ENCODE peak calls at places on chromosomes 12 and 14, in six cellular contexts. Z is psoas muscle, H is upper lobe of left lung, K is GM23338, F is choroid plexus epithelial cell, X is B cell. U is an unnamed sample.

GRCh38 chr14:54681819-54682261 is 114.9 kb downstream of the SAMD4A start:
- DNase-seq in K (no peak), X (no peak), Z (no peak), F (peak), H (no peak), U (no peak)

GRCh38 chr14:68761391-68761790 is 31.5 kb downstream of the ZFP36L1 start:
- DNase-seq in H (no peak), Z (no peak), X (no peak), K (no peak), F (no peak), U (no peak)

GRCh38 chr12:79737875-79738718 is 47.3 kb upstream of the PAWR start:
- DNase-seq in Z (no peak), X (peak), H (no peak), K (peak), F (peak), U (peak)

GRCh38 chr12:22409071-22409951 is 74.8 kb upstream of the ST8SIA1 start:
- DNase-seq in F (no peak), X (no peak), K (no peak), H (no peak), Z (no peak), U (no peak)

GRCh38 chr12:68157295-68157871 is 2.2 kb downstream of the IFNG start:
- DNase-seq in H (no peak), K (no peak), X (no peak), Z (no peak), F (no peak), U (no peak)

GRCh38 chr12:109182041-109182839 is 65.9 kb downstream of the ACACB start:
- DNase-seq in K (no peak), H (no peak), Z (no peak), F (no peak), X (no peak), U (no peak)

GRCh38 chr14:85974602-85975001 is 444.7 kb downstream of the FLRT2 start:
- DNase-seq in X (no peak), K (no peak), H (no peak), Z (peak), F (no peak), U (no peak)

GRCh38 chr12:80565276-80565675 is 121.2 kb downstream of the PTPRQ start:
- DNase-seq in K (no peak), F (peak), X (no peak), H (no peak), Z (no peak), U (no peak)

GRCh38 chr12:119354187-119354586 is 19.7 kb downstream of the CCDC60 start:
- DNase-seq in K (no peak), F (no peak), Z (no peak), X (no peak), H (no peak), U (no peak)

GRCh38 chr12:30863839-30864238 is 62.7 kb upstream of the TSPAN11 start:
- DNase-seq in F (peak), H (no peak), X (no peak), K (no peak), Z (no peak), U (no peak)

GRCh38 chr14:61780125-61780524 is 17.9 kb downstream of the SNAPC1 start:
- DNase-seq in K (no peak), X (no peak), Z (no peak), F (no peak), H (no peak), U (peak)

GRCh38 chr14:89000007-89000942 is 175.8 kb downstream of the TTC8 start:
- DNase-seq in K (peak), H (peak), F (peak), X (no peak), Z (peak), U (peak)

GRCh38 chr14:50089213-50089612 is 27.2 kb downstream of the VCPKMT start:
- DNase-seq in K (no peak), F (no peak), H (no peak), X (no peak), Z (no peak), U (no peak)

GRCh38 chr12:130796985-130797686 is 41.9 kb downstream of the STX2 start:
- DNase-seq in X (no peak), K (no peak), Z (no peak), F (no peak), H (no peak), U (no peak)

GRCh38 chr12:117111386-117112267 is 12.4 kb upstream of the TESC start:
- DNase-seq in F (no peak), X (no peak), K (peak), H (no peak), Z (no peak), U (no peak)

GRCh38 chr14:36068777-36069534 is 107.6 kb downstream of the PTCSC3 start:
- DNase-seq in K (no peak), Z (no peak), F (peak), X (no peak), H (no peak), U (no peak)

GRCh38 chr14:85596562-85596961 is 66.6 kb downstream of the FLRT2 start:
- DNase-seq in Z (no peak), K (no peak), X (no peak), F (no peak), H (no peak), U (no peak)

GRCh38 chr12:123401753-123402683 is 18.1 kb downstream of the KMT5A start:
- DNase-seq in K (peak), H (no peak), F (no peak), X (no peak), Z (no peak), U (no peak)

GRCh38 chr12:39905152-39905551 is 200.7 kb downstream of the SLC2A13 start:
- DNase-seq in Z (peak), X (no peak), F (peak), H (no peak), K (no peak), U (no peak)

GRCh38 chr12:122862872-122863701 is 27.8 kb downstream of the HIP1R start:
- DNase-seq in F (no peak), K (no peak), Z (peak), H (peak), X (peak), U (no peak)

GRCh38 chr12:4483885-4484823 is 38.5 kb upstream of the FGF6 start:
- DNase-seq in F (no peak), H (no peak), K (no peak), Z (no peak), X (no peak), U (no peak)

GRCh38 chr12:106345739-106346138 is 11.8 kb upstream of the POLR3B start:
- DNase-seq in Z (no peak), H (peak), F (peak), K (peak), X (no peak), U (no peak)

GRCh38 chr12:112837629-112838191 is 46.2 kb downstream of the RPH3A start:
- DNase-seq in H (no peak), X (no peak), F (peak), Z (no peak), K (no peak), U (no peak)

GRCh38 chr14:61454545-61454944 is 133.2 kb downstream of the PRKCH start:
- DNase-seq in Z (peak), F (no peak), H (no peak), K (no peak), X (no peak), U (no peak)

GRCh38 chr12:40063424-40063823 is 42.5 kb downstream of the SLC2A13 start:
- DNase-seq in Z (no peak), F (no peak), X (no peak), K (no peak), H (no peak), U (no peak)

GRCh38 chr14:88765130-88765529 is 27.6 kb downstream of the EML5 start:
- DNase-seq in X (no peak), Z (no peak), K (no peak), F (peak), H (no peak), U (no peak)

GRCh38 chr12:55875704-55876103 is 33.0 kb upstream of the MMP19 start:
- DNase-seq in K (no peak), F (no peak), X (no peak), Z (no peak), H (no peak), U (no peak)

GRCh38 chr12:20369164-20370000 is 1.0 kb downstream of the PDE3A start:
- DNase-seq in F (peak), H (peak), Z (peak), K (peak), X (no peak), U (no peak)

GRCh38 chr14:105389534-105389933 is 8.8 kb upstream of the TEX22 start:
- DNase-seq in Z (peak), X (no peak), K (no peak), H (peak), F (no peak), U (no peak)

GRCh38 chr14:24483604-24484252 is 24.3 kb downstream of the CMA1 start:
- DNase-seq in Z (no peak), K (no peak), H (no peak), F (peak), X (no peak), U (no peak)

GRCh38 chr12:56040151-56040550 is 1.6 kb upstream of the RPS26 start:
- DNase-seq in X (no peak), F (no peak), K (no peak), Z (no peak), H (no peak), U (no peak)

GRCh38 chr12:1203735-1204019 is 212.7 kb downstream of the ERC1 start:
- DNase-seq in K (no peak), F (peak), X (no peak), H (no peak), Z (no peak), U (no peak)

GRCh38 chr12:120117961-120118709 is 1.6 kb upstream of the RAB35 start:
- DNase-seq in K (peak), H (no peak), Z (no peak), X (no peak), F (peak), U (no peak)

GRCh38 chr12:93592641-93593396 is 20.3 kb downstream of the SOCS2 start:
- DNase-seq in K (no peak), H (no peak), X (no peak), F (no peak), Z (no peak), U (no peak)

GRCh38 chr12:79482921-79483320 is 207.8 kb downstream of the PAWR start:
- DNase-seq in K (no peak), F (no peak), X (no peak), H (no peak), Z (no peak), U (no peak)

GRCh38 chr14:79274641-79275366 is 936.5 kb downstream of the DIO2 start:
- DNase-seq in F (no peak), Z (no peak), K (no peak), H (no peak), X (no peak), U (no peak)

DNA sequence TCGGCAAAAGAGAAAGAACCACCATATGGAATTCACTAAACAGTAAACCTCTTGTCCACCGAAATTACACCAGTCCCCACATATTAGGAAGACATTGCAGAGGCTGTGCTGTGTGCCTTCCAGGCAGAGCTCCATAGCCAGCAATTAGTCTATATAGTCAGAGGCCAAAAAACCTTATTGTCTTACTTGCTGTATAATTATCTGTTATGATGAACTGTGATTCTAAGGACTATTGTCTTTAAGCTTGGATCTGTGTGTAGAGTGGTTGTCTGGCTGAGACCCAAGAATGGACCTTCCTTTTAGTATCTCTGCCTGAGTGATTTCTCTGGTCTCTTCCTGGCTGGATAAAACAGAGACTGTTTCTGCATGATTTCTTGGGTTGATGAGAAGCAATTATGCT is 465.4 kb downstream of the PRKD1 start:
- DNase-seq in K (no peak), H (no peak), X (no peak), Z (no peak), F (no peak), U (no peak)
- TF ChIP-seq CTCF in K (no peak), H (no peak), X (no peak), Z (no peak), F (no peak), U (no peak)

DNA sequence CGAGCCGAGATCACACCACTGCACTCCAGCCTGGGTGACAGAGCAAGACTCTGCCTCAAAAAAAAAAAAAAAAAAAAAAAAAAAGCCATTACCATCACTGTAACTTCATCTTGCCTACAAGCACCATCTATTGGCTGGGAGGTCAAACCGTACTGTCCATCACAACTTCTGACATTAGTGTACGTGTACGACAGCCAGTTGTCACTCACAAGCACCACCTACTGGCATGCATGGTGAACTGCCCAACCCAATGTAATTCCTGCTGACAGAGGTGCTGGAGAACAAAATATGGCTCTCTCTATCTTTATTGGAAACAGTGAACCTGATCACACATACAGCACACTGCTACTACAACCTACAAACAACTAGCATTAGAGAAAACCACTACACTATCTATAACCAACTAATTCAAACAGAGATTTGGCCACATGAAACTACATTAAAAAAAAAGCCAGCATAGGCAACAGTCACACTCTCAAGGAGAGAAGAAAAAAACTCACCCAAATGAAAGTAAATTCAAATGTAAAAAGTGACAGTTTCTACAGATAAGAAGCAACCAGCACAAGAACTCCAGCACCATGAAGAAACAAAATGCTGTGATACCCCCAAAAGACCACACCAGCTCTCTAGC is 82.3 kb downstream of the PUS7L start:
- DNase-seq in K (peak), X (no peak), Z (no peak), F (peak), H (no peak), U (peak)
- TF ChIP-seq CTCF in K (peak), X (peak), Z (peak), F (peak), H (no peak), U (peak)

DNA sequence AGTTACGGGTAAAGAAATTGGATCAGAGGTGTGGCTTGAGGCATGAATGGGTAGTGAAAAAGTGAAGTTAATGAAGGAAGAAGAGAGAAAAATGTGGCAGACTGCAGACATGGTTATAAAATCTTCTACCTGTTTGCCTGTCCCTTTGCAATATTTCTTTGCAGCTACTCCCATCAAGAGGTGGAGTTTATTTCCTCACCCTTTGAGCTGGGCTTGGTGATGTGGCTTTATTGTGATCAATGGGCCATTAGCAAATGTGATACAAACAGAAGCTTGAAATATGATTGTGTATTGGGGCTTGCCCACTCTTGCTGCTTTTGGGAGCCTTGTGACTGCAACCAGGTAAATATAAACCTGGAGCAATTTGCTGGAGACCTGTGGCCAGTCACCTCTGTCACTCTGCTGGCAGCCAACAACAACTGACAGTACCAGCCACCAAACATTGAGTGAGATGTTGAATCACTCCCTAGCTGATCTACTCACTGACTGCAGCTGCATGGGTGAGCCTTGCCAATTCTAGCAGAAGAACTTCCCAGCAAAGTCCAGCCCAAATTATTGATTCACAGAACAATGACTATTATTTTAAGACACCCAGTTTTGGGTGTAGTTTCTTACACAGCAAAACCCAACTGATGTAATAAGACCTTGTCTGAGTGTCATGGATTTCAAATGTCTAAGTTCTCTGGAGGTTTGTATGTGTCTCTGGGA is 151.0 kb upstream of the ATP2B1 start:
- DNase-seq in X (no peak), F (no peak), Z (no peak), H (no peak), K (no peak), U (no peak)
- TF ChIP-seq CTCF in X (no peak), F (no peak), Z (no peak), H (no peak), K (no peak), U (no peak)

DNA sequence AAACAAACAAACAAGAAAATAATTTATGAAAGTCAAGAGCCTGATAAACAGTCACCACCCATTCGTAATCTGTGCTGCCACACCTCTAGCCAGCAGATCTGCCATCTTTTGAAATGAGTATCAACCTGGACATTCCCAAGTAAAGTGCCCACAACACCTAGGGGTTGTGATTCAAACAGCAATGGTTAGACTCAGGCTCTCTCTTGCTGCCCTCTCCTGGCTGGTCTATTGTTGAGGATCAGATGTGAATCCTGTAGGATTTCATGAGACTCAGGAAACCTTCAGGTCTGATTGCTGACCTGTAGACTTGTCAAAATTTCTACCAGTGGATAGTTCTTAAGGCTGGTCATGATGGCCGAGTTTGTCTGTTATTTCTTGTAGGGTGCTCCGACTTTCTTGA is 26.8 kb downstream of the DGLUCY start:
- DNase-seq in H (no peak), Z (no peak), X (no peak), F (peak), K (peak), U (no peak)
- TF ChIP-seq CTCF in H (no peak), Z (peak), X (no peak), F (peak), K (peak), U (peak)

GRCh38 chr14:77140937-77141591 is 527 bp downstream of the ZDHHC22 start:
- DNase-seq in K (peak), X (no peak), Z (no peak), F (peak), H (no peak), U (no peak)
- TF ChIP-seq CTCF in K (peak), X (peak), Z (peak), F (peak), H (peak), U (peak)

GRCh38 chr14:70318635-70319013 is 40.9 kb downstream of the COX16 start:
- DNase-seq in H (no peak), Z (no peak), F (no peak), X (no peak), K (no peak), U (no peak)
- TF ChIP-seq CTCF in H (no peak), Z (no peak), F (no peak), X (no peak), K (no peak), U (no peak)

DNA sequence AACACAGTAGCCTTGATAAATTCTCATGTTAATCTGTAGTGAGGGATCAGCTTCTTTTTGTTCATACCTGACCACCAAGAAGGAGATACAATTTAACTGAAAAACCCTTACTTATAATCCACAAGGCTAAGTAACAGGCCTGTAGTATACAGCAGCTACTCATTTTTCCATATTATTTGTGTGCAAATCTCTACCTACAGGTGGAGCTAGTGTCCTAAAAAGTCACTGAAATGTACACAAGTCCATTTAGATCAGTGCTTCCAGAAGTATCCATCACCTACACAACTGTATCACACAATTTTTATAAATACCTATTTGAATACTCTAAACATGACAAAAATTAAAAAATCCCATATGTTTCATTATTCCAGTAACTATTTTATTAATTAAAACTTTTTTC is 173.2 kb downstream of the SLC35F4 start:
- DNase-seq in K (peak), X (no peak), Z (no peak), F (peak), H (no peak), U (no peak)
- TF ChIP-seq CTCF in K (peak), X (no peak), Z (no peak), F (peak), H (no peak), U (peak)

DNA sequence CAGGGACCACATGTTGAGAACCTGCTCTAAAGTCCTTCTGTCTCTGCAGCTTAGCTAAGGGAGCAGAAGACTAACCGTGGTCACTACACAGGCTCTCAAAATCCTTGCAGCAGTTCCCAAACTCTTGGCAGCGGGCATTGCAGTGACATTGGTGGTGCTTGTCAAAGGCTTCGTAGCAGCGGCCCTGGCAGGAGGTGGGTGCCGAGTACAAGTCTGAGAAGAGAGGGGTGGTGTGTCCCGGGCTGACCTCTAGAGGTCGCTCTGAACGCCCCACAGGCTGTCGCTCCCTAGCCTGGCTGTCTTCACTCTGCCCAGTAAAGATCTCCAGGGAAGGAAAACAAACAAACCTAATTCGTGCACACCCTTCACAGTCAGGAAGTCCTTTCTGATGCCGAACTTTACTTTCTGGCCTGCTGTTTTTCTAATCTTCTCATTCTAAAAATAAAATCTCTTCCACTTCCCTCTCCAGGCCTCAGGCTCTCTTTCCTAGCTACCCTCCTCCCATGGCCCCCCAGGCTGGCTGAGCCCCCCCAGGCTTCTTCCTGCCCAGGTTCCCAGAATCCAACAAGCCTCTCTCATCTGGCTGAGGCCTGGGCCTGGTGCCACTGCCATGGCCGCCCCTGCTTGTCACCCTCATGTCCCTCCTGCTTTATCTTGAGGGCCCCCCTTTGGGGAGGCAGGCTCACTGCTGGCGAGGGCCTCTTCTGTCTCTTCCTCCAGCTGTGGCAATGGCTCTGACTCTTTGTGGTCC is 7.7 kb downstream of the ENDOU start:
- DNase-seq in Z (peak), K (peak), F (peak), X (no peak), H (peak), U (no peak)
- TF ChIP-seq CTCF in Z (peak), K (peak), F (peak), X (peak), H (peak), U (peak)

GRCh38 chr12:50825372-50825838 is 17.3 kb upstream of the TMPRSS12 start:
- DNase-seq in F (peak), Z (no peak), X (no peak), H (no peak), K (peak), U (peak)
- TF ChIP-seq CTCF in F (peak), Z (peak), X (peak), H (peak), K (peak), U (peak)